ENCODE peak calls at places on chromosome 14, in four cellular contexts. V, E, G and J are unnamed samples.
A peak's percentile ranks its signal among the peaks of the same experiment; 100 is the strongest.

GRCh38 chr14:67461341-67461985 is 27.1 kb downstream of the TMEM229B start:
- DNase-seq in V (no peak), E (no peak), G (no peak), J (no peak)

GRCh38 chr14:73700325-73700724 is 13.9 kb downstream of the PNMA1 start:
- DNase-seq in V (no peak), E (no peak), G (no peak), J (no peak)

GRCh38 chr14:37819155-37820015 is 224.0 kb downstream of the TTC6 start:
- DNase-seq in V (no peak), E (no peak), G (no peak), J (no peak)

GRCh38 chr14:58749066-58749669 is 111.4 kb downstream of the DACT1 start:
- DNase-seq in V (no peak), E (no peak), G (peak; percentile 37), J (no peak)

GRCh38 chr14:70358631-70359030 is 852 bp downstream of the COX16 start:
- DNase-seq in V (no peak), E (no peak), G (no peak), J (no peak)

GRCh38 chr14:73712540-73713141 is 1.5 kb downstream of the PNMA1 start:
- DNase-seq in V (peak; percentile 68), E (no peak), G (peak; percentile 37), J (peak; percentile 37)

GRCh38 chr14:103003850-103004249 is 53.5 kb downstream of the CDC42BPB start:
- DNase-seq in V (no peak), E (no peak), G (no peak), J (no peak)

GRCh38 chr14:61553730-61554641 is 141.3 kb upstream of the HIF1A start:
- DNase-seq in V (no peak), E (no peak), G (no peak), J (no peak)